ENCODE peak calls at places on chromosomes 1 and 21, in nine cellular contexts. E, B, P, V, H, X, R, W and U are unnamed samples.

GRCh38 chr21:42272984-42273600 is 42.1 kb downstream of the TFF3 start:
- DNase-seq in E (no peak), X (no peak), P (no peak), R (no peak), W (no peak), H (no peak), V (no peak), B (no peak), U (no peak)

GRCh38 chr1:160952129-160952510 is 2.5 kb downstream of the ITLN2 start:
- DNase-seq in H (no peak), V (no peak), B (no peak), E (no peak), X (no peak), W (no peak), R (no peak), P (no peak), U (no peak)

GRCh38 chr1:64536836-64537490 is 67.0 kb downstream of the CACHD1 start:
- DNase-seq in H (no peak), R (no peak), P (no peak), B (no peak), X (no peak), V (no peak), W (no peak), E (no peak), U (no peak)

GRCh38 chr1:230308039-230308438 is 118.1 kb downstream of the PGBD5 start:
- DNase-seq in E (no peak), W (peak), H (no peak), X (peak), B (peak), R (no peak), V (peak), P (peak), U (no peak)

GRCh38 chr1:184567648-184568047 is 180.8 kb downstream of the C1orf21 start:
- DNase-seq in V (no peak), H (no peak), X (no peak), B (no peak), R (no peak), W (peak), E (no peak), P (peak), U (no peak)

GRCh38 chr1:67441183-67441582 is 11.0 kb upstream of the SERBP1 start:
- DNase-seq in H (peak), W (peak), X (no peak), P (peak), E (no peak), V (peak), R (no peak), B (no peak), U (peak)

GRCh38 chr1:34129630-34130029 is 35.4 kb downstream of the CSMD2 start:
- DNase-seq in B (no peak), W (no peak), E (no peak), X (no peak), V (no peak), H (no peak), P (no peak), R (no peak), U (no peak)

GRCh38 chr1:8216005-8216404 is 101.9 kb upstream of the SLC45A1 start:
- DNase-seq in P (no peak), B (no peak), V (no peak), X (no peak), W (no peak), H (no peak), R (no peak), E (no peak), U (no peak)

GRCh38 chr1:22935450-22935849 is 37.2 kb downstream of the LACTBL1 start:
- DNase-seq in W (no peak), X (no peak), V (no peak), R (no peak), E (no peak), B (no peak), H (no peak), P (no peak), U (no peak)

GRCh38 chr1:62082456-62083363 is 111.9 kb upstream of the L1TD1 start:
- DNase-seq in R (no peak), X (peak), V (peak), W (no peak), H (peak), P (peak), E (peak), B (peak), U (peak)

GRCh38 chr1:82273816-82274215 is 473.1 kb downstream of the ADGRL2 start:
- DNase-seq in X (no peak), E (no peak), W (no peak), P (peak), H (no peak), B (no peak), R (no peak), V (no peak), U (no peak)

GRCh38 chr1:67274623-67275325 is 32.9 kb upstream of the IL12RB2 start:
- DNase-seq in B (no peak), H (peak), W (no peak), R (no peak), V (no peak), X (no peak), E (no peak), P (no peak), U (no peak)

GRCh38 chr1:226047495-226047894 is 15.0 kb upstream of the H3-3A start:
- DNase-seq in X (no peak), V (no peak), E (no peak), W (peak), P (peak), H (no peak), R (no peak), B (no peak), U (no peak)

GRCh38 chr1:43617011-43617410 is 32.9 kb upstream of the KDM4A start:
- DNase-seq in V (no peak), P (no peak), R (no peak), B (no peak), E (no peak), W (no peak), H (no peak), X (no peak), U (no peak)

GRCh38 chr1:23118407-23118806 is 50.2 kb downstream of the LUZP1 start:
- DNase-seq in X (no peak), V (no peak), H (no peak), B (no peak), R (no peak), W (no peak), P (no peak), E (no peak), U (no peak)

GRCh38 chr1:22275211-22275610 is 132.3 kb upstream of the WNT4 start:
- DNase-seq in H (no peak), V (no peak), P (no peak), B (no peak), X (no peak), R (no peak), W (no peak), E (no peak), U (no peak)

GRCh38 chr1:70315782-70316181 is 38.7 kb downstream of the ANKRD13C start:
- DNase-seq in X (no peak), B (no peak), V (no peak), E (no peak), P (no peak), H (no peak), W (no peak), R (no peak), U (no peak)

GRCh38 chr1:220528679-220529529 is 968 bp downstream of the MARK1 start:
- DNase-seq in R (peak), B (no peak), W (no peak), E (no peak), P (no peak), H (no peak), V (peak), X (peak), U (no peak)

GRCh38 chr21:45977396-45977795 is 4.2 kb upstream of the COL6A1 start:
- DNase-seq in H (no peak), B (no peak), P (no peak), E (no peak), X (no peak), V (peak), R (no peak), W (no peak), U (no peak)

GRCh38 chr1:10211805-10212405 is 1.5 kb downstream of the KIF1B start:
- DNase-seq in W (no peak), E (no peak), R (no peak), B (no peak), X (peak), P (no peak), V (peak), H (no peak), U (no peak)

GRCh38 chr1:38997034-38997900 is 6.2 kb downstream of the AKIRIN1 start:
- DNase-seq in V (no peak), R (no peak), W (no peak), B (no peak), P (no peak), X (no peak), E (no peak), H (no peak), U (no peak)

GRCh38 chr1:79604490-79605198 is 598.1 kb upstream of the ADGRL4 start:
- DNase-seq in X (no peak), B (no peak), W (no peak), H (no peak), V (no peak), E (no peak), R (no peak), P (no peak), U (no peak)

GRCh38 chr1:91278754-91279153 is 125.9 kb downstream of the HFM1 start:
- DNase-seq in E (no peak), V (no peak), P (peak), H (no peak), R (no peak), W (peak), X (no peak), B (peak), U (no peak)

GRCh38 chr1:61361971-61362370 is 279.6 kb downstream of the NFIA start:
- DNase-seq in P (no peak), X (no peak), W (no peak), R (no peak), B (no peak), H (no peak), V (no peak), E (no peak), U (no peak)

GRCh38 chr21:32806810-32807386 is 35.3 kb upstream of the PAXBP1 start:
- DNase-seq in W (peak), E (no peak), X (no peak), R (no peak), P (peak), V (no peak), H (peak), B (no peak), U (no peak)